ENCODE peak calls at places on chromosomes 7 and 10, in four cellular contexts. U is WTC11, J is HepG2, P is GM12878. G is an unnamed sample.

GRCh38 chr7:25117226-25118047 is 7.6 kb downstream of the CYCS start:
- DNase-seq in P (peak), J (peak), U (no peak), G (peak)

GRCh38 chr10:75234683-75235374 is 928 bp downstream of the COMTD1 start:
- DNase-seq in P (no peak), U (peak), J (no peak), G (peak)

GRCh38 chr10:7297094-7297493 is 113.7 kb downstream of the SFMBT2 start:
- DNase-seq in J (no peak), U (no peak), P (no peak), G (no peak)

GRCh38 chr10:79159141-79159619 is 90.4 kb downstream of the ZMIZ1 start:
- DNase-seq in J (no peak), P (no peak), U (no peak), G (no peak)

GRCh38 chr10:80406249-80406648 is 2.1 kb upstream of the PRXL2A start:
- DNase-seq in J (no peak), U (no peak), P (no peak), G (no peak)

GRCh38 chr10:96334888-96335526 is 23.8 kb downstream of the OPALIN start:
- DNase-seq in J (peak), U (no peak), P (no peak), G (peak)

GRCh38 chr7:83178796-83179195 is 16.1 kb upstream of the PCLO start:
- DNase-seq in U (no peak), P (no peak), J (no peak), G (no peak)

GRCh38 chr7:46934198-46934825 is 647.6 kb downstream of the TNS3 start:
- DNase-seq in U (no peak), P (no peak), J (no peak), G (no peak)

GRCh38 chr7:28106316-28106957 is 74.2 kb downstream of the JAZF1 start:
- DNase-seq in P (no peak), J (no peak), U (no peak), G (no peak)

GRCh38 chr10:131829156-131829930 is 71.5 kb upstream of the PPP2R2D start:
- DNase-seq in J (no peak), U (peak), P (no peak), G (no peak)

GRCh38 chr10:89337493-89337892 is 9.7 kb downstream of the IFIT3 start:
- DNase-seq in P (peak), U (no peak), J (no peak), G (no peak)

GRCh38 chr7:149559711-149560110 is 62.1 kb upstream of the ZNF746 start:
- DNase-seq in J (no peak), U (no peak), P (no peak), G (no peak)

DNA sequence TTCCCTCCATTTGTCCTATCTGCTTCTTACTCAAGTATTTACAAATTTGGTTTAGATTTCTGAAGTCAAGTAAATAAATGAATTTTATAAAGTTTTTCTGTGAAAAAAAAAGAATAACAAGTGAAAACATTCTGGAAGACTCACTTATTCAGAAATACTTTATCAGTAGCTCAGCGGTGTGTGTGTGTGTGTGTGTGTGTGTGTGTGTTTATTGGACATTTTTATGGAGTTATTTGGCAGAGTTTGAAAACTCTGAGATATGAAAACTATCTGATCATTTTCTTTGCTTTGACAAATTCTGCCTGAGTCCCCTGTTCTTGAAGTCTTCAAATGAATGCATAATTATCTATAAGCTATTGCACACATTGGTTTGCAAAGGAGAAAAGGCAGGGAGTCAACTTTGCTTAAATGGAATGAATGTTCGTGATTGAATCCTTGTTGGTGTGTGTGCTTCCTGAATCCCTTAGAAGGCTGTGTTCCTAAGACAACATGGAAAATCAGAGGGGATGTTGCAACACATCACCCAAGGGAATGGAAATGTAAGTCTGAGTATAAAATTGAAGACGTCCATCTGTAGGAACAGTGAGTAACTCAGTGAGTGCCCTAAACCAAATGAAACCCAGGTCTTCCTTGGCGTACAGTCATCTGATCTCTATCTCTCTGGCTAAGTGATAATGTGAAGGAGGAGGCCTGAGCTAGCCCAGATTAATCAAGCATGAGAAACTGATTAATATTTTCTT is 160.9 kb downstream of the REEP3 start:
- DNase-seq in J (no peak), U (no peak), P (no peak), G (no peak)
- TF ChIP-seq CBFB in J (no peak), U (no peak), P (no peak), G (no peak)

GRCh38 chr7:105210721-105211205 is 178.0 kb downstream of the SRPK2 start:
- DNase-seq in J (no peak), P (peak), U (no peak), G (no peak)
- TF ChIP-seq CBFB in J (no peak), P (no peak), U (no peak), G (no peak)

DNA sequence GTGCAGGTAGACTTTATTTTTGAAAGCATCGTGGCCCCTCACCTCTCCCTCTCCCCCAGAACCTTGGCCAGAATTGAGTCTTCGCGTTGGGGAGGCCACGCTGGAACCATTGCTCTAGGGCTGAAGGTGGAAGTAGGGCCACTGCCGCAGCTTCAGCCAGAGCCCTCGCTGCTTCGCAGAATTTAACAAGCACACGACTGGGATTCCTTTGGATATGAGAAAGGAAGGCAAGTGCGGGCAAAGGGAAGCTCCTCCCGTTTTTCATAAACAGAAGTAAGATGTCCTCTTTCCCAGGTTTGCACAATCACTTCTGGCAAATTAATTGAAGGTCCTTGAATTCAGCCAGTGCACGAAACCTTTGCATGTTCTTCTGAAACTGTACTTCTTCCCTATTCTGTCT is 168.1 kb downstream of the CCDC3 start:
- DNase-seq in P (no peak), U (no peak), J (no peak), G (no peak)
- TF ChIP-seq CBFB in P (no peak), U (no peak), J (no peak), G (no peak)

GRCh38 chr10:92969151-92969550 is 91.4 kb upstream of the CYP26C1 start:
- DNase-seq in J (no peak), P (no peak), U (no peak), G (no peak)

GRCh38 chr10:92970301-92971070 is 90.1 kb upstream of the CYP26C1 start:
- DNase-seq in J (no peak), P (no peak), U (no peak), G (no peak)

DNA sequence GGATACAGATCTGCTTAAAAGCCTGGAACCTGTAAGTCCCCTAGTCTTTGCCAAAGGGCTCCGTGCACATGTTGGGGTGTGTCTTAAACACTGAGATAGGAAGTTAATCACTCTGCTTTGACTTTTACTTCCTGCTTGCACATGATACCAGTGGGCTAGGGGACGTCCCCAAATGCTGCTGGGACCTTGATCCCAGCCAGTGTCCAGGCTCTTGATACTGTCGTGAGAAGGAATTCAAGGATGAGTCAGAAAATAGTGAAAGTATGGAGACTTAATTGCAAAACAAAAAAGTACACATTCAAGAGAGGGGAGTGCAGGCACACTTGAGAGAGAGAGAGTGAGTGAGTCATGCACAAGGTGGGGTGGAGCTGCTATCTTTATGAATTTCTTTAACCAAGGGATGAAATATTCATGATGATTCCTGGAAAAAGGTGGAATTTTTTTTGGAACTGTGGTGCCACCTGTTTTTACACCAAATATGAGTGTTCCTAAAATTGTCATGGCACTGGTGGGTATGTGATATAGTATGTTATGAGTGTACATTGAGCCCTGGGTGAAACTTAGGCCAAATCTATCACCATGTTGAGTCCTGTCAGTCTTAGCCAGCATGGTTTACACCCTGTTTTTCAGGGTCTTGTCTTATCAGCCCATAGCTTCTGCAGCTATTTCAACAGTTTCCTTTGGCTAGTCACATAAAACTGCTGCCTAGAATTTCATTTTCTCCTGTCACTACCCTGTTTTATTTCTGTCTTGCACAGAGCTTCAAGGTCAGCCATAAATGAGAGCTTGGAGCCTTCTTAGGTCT is 88.3 kb upstream of the CYP26C1 start:
- DNase-seq in P (no peak), J (peak), U (no peak), G (peak)
- TF ChIP-seq CBFB in P (no peak), J (no peak), U (no peak), G (no peak)

DNA sequence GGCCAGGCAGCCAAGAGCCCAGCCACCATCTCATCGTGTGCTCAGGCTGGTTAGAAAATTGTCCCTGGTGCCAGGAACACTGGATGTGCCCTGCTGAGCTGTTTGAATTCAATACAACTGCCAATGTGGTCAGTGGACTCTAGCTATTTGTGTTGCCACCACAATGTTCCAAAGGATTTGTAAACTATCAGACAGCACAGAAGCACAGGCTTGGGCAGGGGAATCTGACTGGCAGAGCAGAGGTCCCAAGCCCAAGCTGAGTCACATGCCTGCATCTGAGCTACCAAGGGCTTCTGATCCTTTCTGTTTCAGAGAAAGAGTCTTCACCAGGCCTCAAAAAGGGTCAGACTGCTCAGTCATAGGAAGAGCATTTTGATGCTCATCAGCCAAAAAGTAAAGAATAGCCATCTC is 232.1 kb upstream of the SEMA3C start:
- DNase-seq in U (no peak), J (peak), P (no peak), G (no peak)
- TF ChIP-seq CBFB in U (no peak), J (no peak), P (no peak), G (no peak)

DNA sequence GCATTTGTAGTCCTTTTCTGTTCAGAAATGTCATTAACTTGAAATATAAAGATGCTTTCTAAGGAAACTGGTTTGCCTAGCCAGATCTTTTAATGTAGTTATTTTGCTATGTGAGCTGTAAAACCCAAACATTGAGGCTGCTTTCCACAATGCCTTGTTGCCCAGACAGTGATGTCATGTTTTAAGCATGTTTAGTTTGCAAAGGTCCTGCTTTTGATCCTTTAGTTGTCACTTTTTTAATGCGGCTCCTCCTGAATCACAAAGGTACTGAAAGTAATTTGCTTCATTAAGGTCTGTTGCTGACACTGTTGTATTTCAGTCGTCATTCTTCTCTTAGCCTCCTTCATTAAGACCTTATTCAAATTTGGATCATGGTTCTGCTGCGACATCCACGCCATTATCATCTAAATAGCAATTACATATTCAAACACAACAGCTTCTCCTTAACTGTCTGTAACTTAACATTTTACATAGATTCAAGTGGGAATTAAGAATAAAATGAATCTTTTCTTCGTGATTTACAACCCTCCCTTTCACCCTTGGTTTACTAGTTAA is 10.6 kb downstream of the RPA3 start:
- DNase-seq in P (no peak), U (no peak), J (peak), G (no peak)
- TF ChIP-seq CBFB in P (no peak), U (no peak), J (no peak), G (no peak)

GRCh38 chr7:121515651-121516401 is 119.7 kb upstream of the FAM3C start:
- DNase-seq in J (no peak), U (no peak), P (no peak), G (no peak)
- TF ChIP-seq CBFB in J (no peak), U (no peak), P (no peak), G (no peak)

GRCh38 chr10:60541461-60541860 is 151.8 kb upstream of the ANK3 start:
- DNase-seq in J (no peak), U (no peak), P (no peak), G (no peak)

GRCh38 chr10:60534791-60535389 is 145.2 kb upstream of the ANK3 start:
- DNase-seq in P (no peak), U (no peak), J (no peak), G (no peak)

GRCh38 chr10:60536529-60537114 is 146.9 kb upstream of the ANK3 start:
- DNase-seq in U (no peak), P (no peak), J (no peak), G (no peak)

GRCh38 chr10:60535427-60535826 is 145.8 kb upstream of the ANK3 start:
- DNase-seq in P (no peak), J (no peak), U (no peak), G (no peak)

GRCh38 chr10:60537697-60538096 is 148.0 kb upstream of the ANK3 start:
- DNase-seq in P (no peak), U (no peak), J (no peak), G (no peak)
- TF ChIP-seq CBFB in P (no peak), U (no peak), J (no peak), G (no peak)

DNA sequence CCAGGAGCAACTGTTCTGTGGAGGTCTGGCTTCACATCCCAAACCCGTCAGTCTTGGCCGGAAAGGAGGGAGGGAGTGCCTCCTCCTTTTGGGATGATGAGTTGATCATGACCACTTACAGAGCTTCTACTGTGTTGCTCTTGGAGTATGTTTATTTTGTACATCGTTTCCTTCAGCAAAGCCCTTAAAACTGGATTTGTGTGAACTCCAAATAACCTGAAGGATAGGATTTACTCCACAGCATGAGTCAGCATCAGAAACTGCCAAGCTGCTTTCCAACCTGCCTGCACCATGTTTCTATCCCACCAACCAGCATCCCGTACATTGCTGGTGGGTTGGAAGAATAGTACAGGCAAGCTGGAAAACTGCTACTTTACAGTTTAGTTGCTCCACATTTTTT is 3.5 kb downstream of the CCDC201 start:
- DNase-seq in U (no peak), P (no peak), J (no peak), G (no peak)
- TF ChIP-seq CBFB in U (no peak), P (no peak), J (no peak), G (no peak)